ENCODE peak calls at places on chromosome 6, in five cellular contexts. M is Panc1, N is vagina, L is stomach, B is HCT116. V is an unnamed sample. For H3K9me3 and H3K4me1, the result is how much of the 10 kb centered on the place peaks cover.

GRCh38 chr6:67663105-67663895 is 971.8 kb upstream of the ADGRB3 start:
- DNase-seq in M (no peak), N (no peak), L (no peak), B (no peak), V (no peak)

GRCh38 chr6:16683524-16684194 is 77.6 kb downstream of the ATXN1 start:
- DNase-seq in M (no peak), N (no peak), L (no peak), B (peak), V (peak)

GRCh38 chr6:158334534-158334933 is 22.3 kb downstream of the TULP4 start:
- DNase-seq in M (no peak), N (no peak), L (no peak), B (no peak), V (no peak)

GRCh38 chr6:121652726-121653623 is 217.5 kb downstream of the GJA1 start:
- DNase-seq in M (peak), N (no peak), L (no peak), B (peak), V (no peak)

GRCh38 chr6:168194732-168195565 is 115.9 kb upstream of the FRMD1 start:
- DNase-seq in M (no peak), N (peak), L (peak), B (no peak), V (no peak)

GRCh38 chr6:160005861-160006540 is 37.1 kb downstream of the IGF2R start:
- DNase-seq in M (no peak), N (no peak), L (no peak), B (no peak), V (no peak)

GRCh38 chr6:40586369-40586768 is 795 bp downstream of the LRFN2 start:
- DNase-seq in M (no peak), N (no peak), L (no peak), B (no peak), V (no peak)

GRCh38 chr6:105460860-105461259 is 58.0 kb upstream of the PREP start:
- DNase-seq in M (no peak), N (no peak), L (no peak), B (no peak), V (no peak)

GRCh38 chr6:340181-340955 is 48.1 kb downstream of the DUSP22 start:
- DNase-seq in M (no peak), N (no peak), L (no peak), B (no peak), V (no peak)

GRCh38 chr6:39980839-39981580 is 46.7 kb upstream of the MOCS1 start:
- DNase-seq in M (no peak), N (no peak), L (no peak), B (peak), V (no peak)

GRCh38 chr6:71287038-71287437 is 1.6 kb upstream of the OGFRL1 start:
- DNase-seq in M (no peak), N (no peak), L (no peak), B (no peak), V (peak)

GRCh38 chr6:71289039-71289801 is 609 bp downstream of the OGFRL1 start:
- DNase-seq in M (no peak), N (no peak), L (no peak), B (no peak), V (no peak)

GRCh38 chr6:71287926-71288227 is 734 bp upstream of the OGFRL1 start:
- DNase-seq in M (no peak), N (no peak), L (no peak), B (no peak), V (no peak)

GRCh38 chr6:71289802-71290175 is 1.2 kb downstream of the OGFRL1 start:
- DNase-seq in M (no peak), N (no peak), L (no peak), B (no peak), V (no peak)

DNA sequence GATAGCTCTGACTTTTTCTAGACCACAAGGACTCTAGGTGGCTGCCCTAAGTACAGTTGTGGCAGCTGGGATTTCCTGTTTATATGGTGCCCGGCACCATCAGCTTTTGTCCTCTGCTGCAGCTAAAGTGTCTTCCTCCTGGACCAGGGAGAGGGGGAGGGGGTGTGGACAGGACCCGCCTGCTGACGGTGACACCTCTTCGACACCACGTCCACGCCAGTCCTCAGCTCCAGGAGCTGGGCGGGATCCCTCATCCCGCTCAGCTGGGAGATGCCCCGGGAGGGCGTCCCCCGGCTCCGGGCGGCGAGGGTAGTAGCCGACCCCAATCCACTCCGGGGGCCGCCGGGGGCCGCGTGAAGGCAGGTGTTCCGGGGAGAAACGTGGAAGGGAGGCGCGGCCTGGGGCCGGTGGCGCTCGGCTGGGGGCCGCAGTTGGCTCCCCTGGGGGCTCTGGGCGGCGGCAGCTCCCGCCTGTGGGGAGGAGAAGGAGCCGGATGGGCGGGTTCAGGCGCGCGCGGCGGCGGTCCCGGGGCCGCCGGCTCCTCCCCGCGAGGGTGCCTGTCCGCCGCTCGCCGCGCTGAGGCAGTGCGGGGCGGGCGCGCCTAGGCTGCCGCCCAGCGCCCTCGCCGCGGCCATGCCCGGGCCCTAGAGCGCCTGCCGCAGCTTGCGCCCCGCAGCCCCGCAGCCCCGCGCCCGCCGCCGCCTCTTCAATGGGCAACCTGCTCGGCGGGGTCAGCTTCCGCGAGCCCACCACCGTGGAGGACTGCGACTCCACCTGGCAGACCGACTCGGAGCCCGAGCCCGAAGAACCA is at the start of gene OGFRL1:
- DNase-seq in M (peak), N (no peak), L (peak), B (no peak), V (peak)
- TF ChIP-seq POLR2AphosphoS5 in M (peak), N (peak), L (no peak), B (peak), V (peak)

GRCh38 chr6:66210964-66211363 is 503.9 kb upstream of the EYS start:
- DNase-seq in M (no peak), N (no peak), L (no peak), B (no peak), V (no peak)
- H3K9me3 ChIP-seq in M (under half), N (under half), L (under half), B (under half), V (under half)

DNA sequence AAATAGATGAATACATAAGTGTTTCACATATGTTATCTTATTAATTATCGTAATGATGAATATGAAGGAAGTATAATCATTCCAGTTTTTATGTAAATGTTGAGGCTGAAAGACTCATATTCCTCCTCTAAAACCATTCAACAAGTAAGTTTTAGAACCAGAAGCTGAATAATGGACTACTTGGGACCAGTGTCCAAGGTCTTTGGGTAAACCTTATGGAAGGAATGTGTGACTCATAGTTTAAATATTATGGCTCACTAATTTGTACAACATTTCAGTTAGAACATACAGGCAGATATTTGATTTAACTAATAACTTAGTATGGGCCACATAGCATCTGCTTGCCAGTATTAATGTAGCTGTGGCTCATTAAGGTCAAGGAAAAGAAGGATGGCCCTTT is 209.6 kb downstream of the TFAP2B start:
- DNase-seq in M (peak), N (no peak), L (no peak), B (no peak), V (no peak)
- H3K4me1 ChIP-seq in M (under half), N (under half), L (under half), B (under half), V (under half)

DNA sequence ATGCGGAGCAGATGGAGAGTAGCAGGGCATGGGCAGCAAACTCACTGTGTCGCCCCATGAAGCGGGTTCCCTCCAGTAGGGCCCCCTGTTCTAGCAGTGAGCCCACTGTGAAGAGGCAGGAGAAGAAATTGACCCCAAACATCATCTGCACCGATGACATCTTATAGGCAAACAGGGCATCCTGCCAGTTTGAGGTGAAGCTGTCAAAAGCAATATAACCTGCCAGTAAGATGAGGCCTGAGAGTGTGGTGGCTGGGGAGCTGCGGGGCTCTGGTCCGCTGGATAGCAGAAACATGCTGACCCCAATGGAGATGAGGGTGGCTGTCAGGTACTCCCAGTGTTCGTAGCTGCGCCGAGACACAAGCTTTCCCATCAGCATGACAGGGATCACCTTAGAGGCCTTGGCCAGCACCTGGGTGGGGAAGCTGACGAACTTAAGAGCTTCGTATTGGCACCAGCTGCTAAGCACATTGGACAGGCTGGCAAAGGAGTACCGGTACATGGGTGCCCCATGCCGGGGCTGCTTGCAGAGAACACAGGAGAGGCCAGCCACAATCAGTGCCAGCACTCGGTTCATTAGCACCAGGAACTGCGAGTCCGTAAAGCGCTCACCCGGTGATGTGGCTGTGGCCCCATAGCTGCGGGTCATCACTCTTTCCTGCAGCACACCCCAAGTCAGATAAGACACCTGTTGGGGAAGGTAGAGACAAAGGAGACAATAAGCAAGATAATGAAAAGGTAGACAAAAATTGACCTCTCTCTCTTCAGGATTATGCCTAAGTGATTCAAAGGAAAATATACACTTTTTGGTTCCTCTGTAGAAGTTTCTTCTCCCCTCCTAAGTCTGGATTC is 2.1 kb downstream of the SLC35B2 start:
- DNase-seq in M (no peak), N (no peak), L (no peak), B (no peak), V (no peak)
- TF ChIP-seq POLR2AphosphoS5 in M (peak), N (no peak), L (no peak), B (peak), V (no peak)